ENCODE peak calls at places on chromosome 10, in four cellular contexts. One of them, this sample, is unnamed.

GRCh38 chr10:44955408-44956070 is 4.1 kb upstream of the RASSF4 start:
- DNase-seq in A549: no peak
- DNase-seq in K562: no peak
- DNase-seq in GM12878: no peak
- DNase-seq in this sample: no peak

GRCh38 chr10:89019589-89020327 is 29.2 kb downstream of the FAS start:
- DNase-seq in GM12878: no peak
- DNase-seq in A549: no peak
- DNase-seq in K562: no peak
- DNase-seq in this sample: no peak

GRCh38 chr10:72691470-72692056 is 380 bp upstream of the MCU start:
- DNase-seq in GM12878: peak
- DNase-seq in K562: peak
- DNase-seq in A549: no peak
- DNase-seq in this sample: peak

GRCh38 chr10:94006591-94007550 is 13.1 kb downstream of the PLCE1 start:
- DNase-seq in GM12878: no peak
- DNase-seq in A549: peak
- DNase-seq in K562: peak
- DNase-seq in this sample: no peak

GRCh38 chr10:83542774-83543291 is 596.5 kb upstream of the GHITM start:
- DNase-seq in K562: no peak
- DNase-seq in GM12878: peak
- DNase-seq in A549: no peak
- DNase-seq in this sample: no peak

GRCh38 chr10:17747883-17748550 is 4.0 kb upstream of the TMEM236 start:
- DNase-seq in K562: no peak
- DNase-seq in GM12878: no peak
- DNase-seq in A549: peak
- DNase-seq in this sample: no peak

GRCh38 chr10:4786043-4786839 is 39.8 kb upstream of the AKR1E2 start:
- DNase-seq in GM12878: no peak
- DNase-seq in K562: no peak
- DNase-seq in A549: no peak
- DNase-seq in this sample: no peak

GRCh38 chr10:74238031-74238431 is 87.0 kb downstream of the ADK start:
- DNase-seq in K562: no peak
- DNase-seq in A549: no peak
- DNase-seq in GM12878: no peak
- DNase-seq in this sample: no peak

GRCh38 chr10:95273393-95274312 is 17.1 kb downstream of the PDLIM1 start:
- DNase-seq in K562: no peak
- DNase-seq in GM12878: no peak
- DNase-seq in A549: peak
- DNase-seq in this sample: no peak

GRCh38 chr10:88792656-88793055 is 9.9 kb upstream of the LIPM start:
- DNase-seq in A549: no peak
- DNase-seq in K562: no peak
- DNase-seq in GM12878: peak
- DNase-seq in this sample: no peak

GRCh38 chr10:97760461-97761257 is 11.1 kb downstream of the SFRP5 start:
- DNase-seq in K562: no peak
- DNase-seq in A549: no peak
- DNase-seq in GM12878: no peak
- DNase-seq in this sample: no peak

GRCh38 chr10:3468919-3469638 is 296.5 kb upstream of the PITRM1 start:
- DNase-seq in A549: peak
- DNase-seq in K562: no peak
- DNase-seq in GM12878: no peak
- DNase-seq in this sample: no peak

GRCh38 chr10:112961609-112962008 is 11.6 kb downstream of the TCF7L2 start:
- DNase-seq in A549: no peak
- DNase-seq in GM12878: no peak
- DNase-seq in K562: no peak
- DNase-seq in this sample: no peak

GRCh38 chr10:7756360-7756992 is 31.3 kb downstream of the KIN start:
- DNase-seq in A549: peak
- DNase-seq in GM12878: no peak
- DNase-seq in K562: no peak
- DNase-seq in this sample: peak

GRCh38 chr10:72790216-72790990 is 98.5 kb downstream of the MCU start:
- DNase-seq in GM12878: no peak
- DNase-seq in K562: no peak
- DNase-seq in A549: no peak
- DNase-seq in this sample: no peak

GRCh38 chr10:90451283-90451682 is 406.6 kb downstream of the HTR7 start:
- DNase-seq in A549: no peak
- DNase-seq in GM12878: no peak
- DNase-seq in K562: no peak
- DNase-seq in this sample: no peak

GRCh38 chr10:132476146-132477065 is 61.2 kb upstream of the INPP5A start:
- DNase-seq in GM12878: no peak
- DNase-seq in K562: no peak
- DNase-seq in A549: no peak
- DNase-seq in this sample: no peak

GRCh38 chr10:35705671-35706070 is 63.6 kb upstream of the FZD8 start:
- DNase-seq in K562: no peak
- DNase-seq in GM12878: no peak
- DNase-seq in A549: no peak
- DNase-seq in this sample: no peak

GRCh38 chr10:69629897-69630650 is at the start of gene FAM241B:
- DNase-seq in K562: peak
- DNase-seq in A549: peak
- DNase-seq in GM12878: no peak
- DNase-seq in this sample: peak
- TF ChIP-seq JUNB in K562: no peak
- TF ChIP-seq JUNB in A549: no peak
- TF ChIP-seq JUNB in GM12878: no peak
- TF ChIP-seq JUNB in this sample: no peak

GRCh38 chr10:81386817-81387216 is 488.2 kb upstream of the NRG3 start:
- DNase-seq in A549: no peak
- DNase-seq in GM12878: no peak
- DNase-seq in K562: no peak
- DNase-seq in this sample: no peak
- TF ChIP-seq CTCF in A549: no peak
- TF ChIP-seq CTCF in GM12878: no peak
- TF ChIP-seq CTCF in K562: no peak
- TF ChIP-seq CTCF in this sample: no peak

DNA sequence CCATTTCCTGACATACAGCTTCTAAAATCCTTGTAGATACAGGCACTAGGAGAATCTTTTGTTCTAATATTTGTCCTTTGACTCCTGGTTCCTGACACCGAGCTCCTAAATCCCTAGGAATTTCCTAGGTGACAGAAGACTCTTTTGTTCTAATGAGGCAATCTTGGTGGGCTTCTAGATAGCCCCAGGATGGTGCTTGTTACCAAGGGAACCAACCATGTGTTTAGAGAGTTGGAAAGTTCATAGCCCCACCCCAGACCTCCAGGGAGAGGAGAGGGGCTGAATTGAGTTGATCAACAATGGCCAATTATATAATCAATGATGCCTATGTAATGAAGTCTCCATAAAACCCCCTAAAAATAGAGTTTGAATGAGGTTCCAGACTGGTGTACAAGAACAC is 145.1 kb downstream of the JMJD1C start:
- DNase-seq in A549: no peak
- DNase-seq in K562: no peak
- DNase-seq in GM12878: no peak
- DNase-seq in this sample: peak
- TF ChIP-seq JUNB in A549: no peak
- TF ChIP-seq JUNB in K562: no peak
- TF ChIP-seq JUNB in GM12878: no peak
- TF ChIP-seq JUNB in this sample: no peak

GRCh38 chr10:127921075-127921750 is 14.3 kb downstream of the PTPRE start:
- DNase-seq in A549: no peak
- DNase-seq in GM12878: no peak
- DNase-seq in K562: no peak
- DNase-seq in this sample: no peak

GRCh38 chr10:127918570-127918969 is 11.7 kb downstream of the PTPRE start:
- DNase-seq in K562: no peak
- DNase-seq in GM12878: no peak
- DNase-seq in A549: no peak
- DNase-seq in this sample: no peak

GRCh38 chr10:127921751-127922140 is 14.8 kb downstream of the PTPRE start:
- DNase-seq in GM12878: no peak
- DNase-seq in K562: no peak
- DNase-seq in A549: no peak
- DNase-seq in this sample: no peak

GRCh38 chr10:127920319-127921074 is 13.6 kb downstream of the PTPRE start:
- DNase-seq in K562: no peak
- DNase-seq in GM12878: no peak
- DNase-seq in A549: no peak
- DNase-seq in this sample: no peak

DNA sequence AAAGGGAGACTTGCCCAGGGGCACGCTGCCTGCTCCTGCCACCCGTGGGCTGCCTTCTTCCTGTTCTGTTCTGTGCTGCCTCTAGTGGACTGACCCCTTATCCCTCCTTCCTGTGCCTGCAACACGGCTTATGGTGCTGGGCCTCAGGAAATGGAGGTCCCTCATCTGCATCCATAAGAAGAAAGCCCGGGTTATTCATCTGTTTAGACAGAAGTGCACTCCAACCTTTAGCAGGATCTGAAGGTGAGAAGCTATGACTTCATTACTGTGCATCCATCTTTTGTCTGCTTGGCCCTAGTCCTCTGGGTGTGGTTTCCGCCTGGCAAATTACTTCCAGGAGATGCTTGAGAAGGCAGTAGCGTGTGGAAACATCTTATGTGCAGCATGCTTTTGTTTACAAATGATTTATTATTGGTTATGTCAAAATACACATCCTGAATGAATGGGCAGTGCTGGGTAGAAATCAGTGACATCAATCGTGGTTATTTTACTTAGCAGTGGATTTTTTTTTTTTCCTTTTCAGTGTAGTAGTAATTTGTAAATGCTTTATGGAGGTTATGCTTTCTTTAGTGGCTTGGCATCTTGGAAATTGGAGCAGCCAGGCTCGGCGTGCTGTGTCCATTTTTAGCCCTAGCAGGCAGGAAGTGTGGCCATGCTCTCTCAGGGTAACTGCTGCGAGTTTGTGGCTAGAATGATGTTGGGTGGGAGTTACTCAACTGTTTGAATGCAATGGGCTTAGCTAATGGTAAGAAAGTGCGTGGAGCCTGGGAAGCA is 12.7 kb downstream of the PTPRE start:
- DNase-seq in K562: no peak
- DNase-seq in GM12878: no peak
- DNase-seq in A549: peak
- DNase-seq in this sample: peak
- TF ChIP-seq CTCF in K562: no peak
- TF ChIP-seq CTCF in GM12878: peak
- TF ChIP-seq CTCF in A549: no peak
- TF ChIP-seq CTCF in this sample: peak

DNA sequence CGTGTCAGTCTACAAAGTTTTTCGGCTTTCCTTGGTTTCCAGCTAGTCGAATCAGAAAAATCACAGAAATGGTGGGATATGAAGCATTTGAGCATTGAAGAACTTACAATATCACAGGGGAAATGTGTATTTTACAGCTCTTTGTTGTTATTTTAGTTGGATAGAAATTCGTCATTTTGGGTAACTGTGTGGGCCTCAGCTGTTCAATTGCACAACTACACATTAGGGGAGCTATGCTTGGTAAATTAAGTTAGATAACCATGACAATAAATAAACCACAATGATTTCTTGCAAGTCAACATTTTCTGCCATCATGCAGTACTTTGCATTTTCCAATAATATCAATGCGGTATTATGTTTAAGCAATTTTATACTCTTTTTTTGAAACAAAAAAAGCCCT is 80.4 kb upstream of the ANK3 start:
- DNase-seq in K562: no peak
- DNase-seq in A549: no peak
- DNase-seq in GM12878: no peak
- DNase-seq in this sample: no peak
- TF ChIP-seq JUNB in K562: no peak
- TF ChIP-seq JUNB in A549: no peak
- TF ChIP-seq JUNB in GM12878: no peak
- TF ChIP-seq JUNB in this sample: no peak

This sample was measured in GM23338.